ENCODE peak calls at places on chromosomes 3 and 15, in eight cellular contexts. One of them, this sample, is unnamed.
A peak's percentile ranks its signal among the peaks of the same experiment; 100 is the strongest.

GRCh38 chr15:80437492-80437891 is 33.3 kb downstream of the ARNT2 start:
- DNase-seq in stimulated activated CD4-positive, alpha-beta T cell treated with anti-CD3 and anti-CD28 coated beads, Interleukin-2, amount 100 ng/mL, for 4 hours: no peak
- DNase-seq in substantia nigra: no peak
- DNase-seq in pulmonary artery endothelial cell: no peak
- DNase-seq in occipital lobe: peak; percentile 29
- DNase-seq in NCI-H524: no peak
- DNase-seq in GM23248: no peak
- DNase-seq in iPS DF 19.7: no peak
- DNase-seq in this sample: no peak

GRCh38 chr3:43104786-43105185 is 1.1 kb downstream of the POMGNT2 start:
- DNase-seq in stimulated activated CD4-positive, alpha-beta T cell treated with anti-CD3 and anti-CD28 coated beads, Interleukin-2, amount 100 ng/mL, for 4 hours: no peak
- DNase-seq in substantia nigra: no peak
- DNase-seq in pulmonary artery endothelial cell: no peak
- DNase-seq in occipital lobe: no peak
- DNase-seq in NCI-H524: no peak
- DNase-seq in GM23248: peak; percentile 6
- DNase-seq in iPS DF 19.7: no peak
- DNase-seq in this sample: peak; percentile 13

GRCh38 chr3:53850895-53851294 is 4.5 kb downstream of the IL17RB start:
- DNase-seq in stimulated activated CD4-positive, alpha-beta T cell treated with anti-CD3 and anti-CD28 coated beads, Interleukin-2, amount 100 ng/mL, for 4 hours: no peak
- DNase-seq in substantia nigra: no peak
- DNase-seq in pulmonary artery endothelial cell: no peak
- DNase-seq in occipital lobe: no peak
- DNase-seq in NCI-H524: no peak
- DNase-seq in GM23248: peak; percentile 34
- DNase-seq in iPS DF 19.7: no peak
- DNase-seq in this sample: peak; percentile 61

GRCh38 chr3:155230382-155230781 is 63.1 kb downstream of the STRIT1 start:
- DNase-seq in stimulated activated CD4-positive, alpha-beta T cell treated with anti-CD3 and anti-CD28 coated beads, Interleukin-2, amount 100 ng/mL, for 4 hours: no peak
- DNase-seq in substantia nigra: no peak
- DNase-seq in pulmonary artery endothelial cell: no peak
- DNase-seq in occipital lobe: no peak
- DNase-seq in NCI-H524: no peak
- DNase-seq in GM23248: peak; percentile 92
- DNase-seq in iPS DF 19.7: no peak
- DNase-seq in this sample: peak; percentile 78

GRCh38 chr3:149299938-149300791 is 33.3 kb downstream of the TM4SF18 start:
- DNase-seq in stimulated activated CD4-positive, alpha-beta T cell treated with anti-CD3 and anti-CD28 coated beads, Interleukin-2, amount 100 ng/mL, for 4 hours: no peak
- DNase-seq in substantia nigra: no peak
- DNase-seq in pulmonary artery endothelial cell: no peak
- DNase-seq in occipital lobe: no peak
- DNase-seq in NCI-H524: peak; percentile 15
- DNase-seq in GM23248: peak; percentile 94
- DNase-seq in iPS DF 19.7: no peak
- DNase-seq in this sample: peak; percentile 95

GRCh38 chr3:158659454-158660237 is 12.8 kb downstream of the LXN start:
- DNase-seq in stimulated activated CD4-positive, alpha-beta T cell treated with anti-CD3 and anti-CD28 coated beads, Interleukin-2, amount 100 ng/mL, for 4 hours: peak; percentile 27
- DNase-seq in substantia nigra: peak; percentile 2
- DNase-seq in pulmonary artery endothelial cell: peak; percentile 94
- DNase-seq in occipital lobe: peak; percentile 12
- DNase-seq in NCI-H524: peak; percentile 12
- DNase-seq in GM23248: peak; percentile 91
- DNase-seq in iPS DF 19.7: no peak
- DNase-seq in this sample: peak; percentile 86

GRCh38 chr15:101167791-101168462 is 83.9 kb downstream of the CHSY1 start:
- DNase-seq in stimulated activated CD4-positive, alpha-beta T cell treated with anti-CD3 and anti-CD28 coated beads, Interleukin-2, amount 100 ng/mL, for 4 hours: peak; percentile 56
- DNase-seq in substantia nigra: no peak
- DNase-seq in pulmonary artery endothelial cell: peak; percentile 92
- DNase-seq in occipital lobe: no peak
- DNase-seq in NCI-H524: no peak
- DNase-seq in GM23248: peak; percentile 71
- DNase-seq in iPS DF 19.7: no peak
- DNase-seq in this sample: peak; percentile 96

GRCh38 chr3:191065183-191065805 is 133.7 kb upstream of the OSTN start:
- DNase-seq in stimulated activated CD4-positive, alpha-beta T cell treated with anti-CD3 and anti-CD28 coated beads, Interleukin-2, amount 100 ng/mL, for 4 hours: no peak
- DNase-seq in substantia nigra: no peak
- DNase-seq in pulmonary artery endothelial cell: no peak
- DNase-seq in occipital lobe: no peak
- DNase-seq in NCI-H524: no peak
- DNase-seq in GM23248: peak; percentile 72
- DNase-seq in iPS DF 19.7: no peak
- DNase-seq in this sample: peak; percentile 51

GRCh38 chr3:158783051-158783450 is 18.8 kb upstream of the MFSD1 start:
- DNase-seq in stimulated activated CD4-positive, alpha-beta T cell treated with anti-CD3 and anti-CD28 coated beads, Interleukin-2, amount 100 ng/mL, for 4 hours: no peak
- DNase-seq in substantia nigra: no peak
- DNase-seq in pulmonary artery endothelial cell: no peak
- DNase-seq in occipital lobe: no peak
- DNase-seq in NCI-H524: no peak
- DNase-seq in GM23248: no peak
- DNase-seq in iPS DF 19.7: no peak
- DNase-seq in this sample: no peak

GRCh38 chr15:92118162-92118935 is 264.8 kb downstream of the SLCO3A1 start:
- DNase-seq in stimulated activated CD4-positive, alpha-beta T cell treated with anti-CD3 and anti-CD28 coated beads, Interleukin-2, amount 100 ng/mL, for 4 hours: no peak
- DNase-seq in substantia nigra: no peak
- DNase-seq in pulmonary artery endothelial cell: no peak
- DNase-seq in occipital lobe: no peak
- DNase-seq in NCI-H524: no peak
- DNase-seq in GM23248: peak; percentile 56
- DNase-seq in iPS DF 19.7: peak; percentile 48
- DNase-seq in this sample: peak; percentile 76

GRCh38 chr3:178304758-178305157 is 231.5 kb upstream of the KCNMB2 start:
- DNase-seq in stimulated activated CD4-positive, alpha-beta T cell treated with anti-CD3 and anti-CD28 coated beads, Interleukin-2, amount 100 ng/mL, for 4 hours: no peak
- DNase-seq in substantia nigra: no peak
- DNase-seq in pulmonary artery endothelial cell: no peak
- DNase-seq in occipital lobe: no peak
- DNase-seq in NCI-H524: no peak
- DNase-seq in GM23248: peak; percentile 76
- DNase-seq in iPS DF 19.7: no peak
- DNase-seq in this sample: peak; percentile 39

GRCh38 chr15:78242128-78242527 is 7.8 kb upstream of the ACSBG1 start:
- DNase-seq in stimulated activated CD4-positive, alpha-beta T cell treated with anti-CD3 and anti-CD28 coated beads, Interleukin-2, amount 100 ng/mL, for 4 hours: no peak
- DNase-seq in substantia nigra: no peak
- DNase-seq in pulmonary artery endothelial cell: no peak
- DNase-seq in occipital lobe: no peak
- DNase-seq in NCI-H524: no peak
- DNase-seq in GM23248: peak; percentile 35
- DNase-seq in iPS DF 19.7: no peak
- DNase-seq in this sample: no peak

GRCh38 chr15:90001062-90001682 is at the start of gene ZNF710:
- DNase-seq in stimulated activated CD4-positive, alpha-beta T cell treated with anti-CD3 and anti-CD28 coated beads, Interleukin-2, amount 100 ng/mL, for 4 hours: peak; percentile 13
- DNase-seq in substantia nigra: no peak
- DNase-seq in pulmonary artery endothelial cell: no peak
- DNase-seq in occipital lobe: peak; percentile 28
- DNase-seq in NCI-H524: peak; percentile 25
- DNase-seq in GM23248: peak; percentile 74
- DNase-seq in iPS DF 19.7: no peak
- DNase-seq in this sample: peak; percentile 72

GRCh38 chr15:94164202-94164807 is 67.1 kb upstream of the MCTP2 start:
- DNase-seq in stimulated activated CD4-positive, alpha-beta T cell treated with anti-CD3 and anti-CD28 coated beads, Interleukin-2, amount 100 ng/mL, for 4 hours: peak; percentile 12
- DNase-seq in substantia nigra: no peak
- DNase-seq in pulmonary artery endothelial cell: no peak
- DNase-seq in occipital lobe: no peak
- DNase-seq in NCI-H524: peak; percentile 24
- DNase-seq in GM23248: peak; percentile 63
- DNase-seq in iPS DF 19.7: no peak
- DNase-seq in this sample: peak; percentile 43

GRCh38 chr3:88032245-88032644 is 26.6 kb downstream of the CGGBP1 start:
- DNase-seq in stimulated activated CD4-positive, alpha-beta T cell treated with anti-CD3 and anti-CD28 coated beads, Interleukin-2, amount 100 ng/mL, for 4 hours: no peak
- DNase-seq in substantia nigra: no peak
- DNase-seq in pulmonary artery endothelial cell: no peak
- DNase-seq in occipital lobe: no peak
- DNase-seq in NCI-H524: no peak
- DNase-seq in GM23248: peak; percentile 37
- DNase-seq in iPS DF 19.7: no peak
- DNase-seq in this sample: no peak

GRCh38 chr15:74642724-74643367 is 27.2 kb downstream of the CLK3 start:
- DNase-seq in stimulated activated CD4-positive, alpha-beta T cell treated with anti-CD3 and anti-CD28 coated beads, Interleukin-2, amount 100 ng/mL, for 4 hours: no peak
- DNase-seq in substantia nigra: no peak
- DNase-seq in pulmonary artery endothelial cell: peak; percentile 29
- DNase-seq in occipital lobe: no peak
- DNase-seq in NCI-H524: no peak
- DNase-seq in GM23248: peak; percentile 63
- DNase-seq in iPS DF 19.7: no peak
- DNase-seq in this sample: peak; percentile 74